ENCODE peak calls at places on chromosomes 4 and X, in four cellular contexts. D is fibroblast of the conjunctiva; B is effector CD4-positive, alpha-beta T cell; T is NCI-H1105. S is an unnamed sample.

GRCh38 chr4:126395661-126396060 is 1080.9 kb downstream of the FAT4 start:
- DNase-seq in B (no peak), D (no peak), T (no peak), S (no peak)

GRCh38 chrX:105618393-105619101 is 203.8 kb upstream of the NRK start:
- DNase-seq in T (no peak), B (no peak), D (no peak), S (no peak)

GRCh38 chr4:177155454-177155853 is 154.2 kb upstream of the NEIL3 start:
- DNase-seq in D (no peak), B (no peak), T (no peak), S (no peak)

GRCh38 chrX:150253946-150254615 is 109.0 kb upstream of the MAMLD1 start:
- DNase-seq in D (no peak), T (no peak), B (no peak), S (no peak)

GRCh38 chrX:69285881-69286545 is 120.8 kb upstream of the PJA1 start:
- DNase-seq in T (no peak), B (peak; percentile 46), D (peak; percentile 2), S (no peak)

GRCh38 chrX:83819304-83819703 is 41.6 kb upstream of the CYLC1 start:
- DNase-seq in T (no peak), B (no peak), D (no peak), S (no peak)

GRCh38 chr4:72418458-72418857 is 150.6 kb downstream of the ADAMTS3 start:
- DNase-seq in D (peak; percentile 62), T (peak; percentile 12), B (no peak), S (peak; percentile 73)

GRCh38 chrX:124307253-124307907 is 25.1 kb upstream of the TEX13D start:
- DNase-seq in T (no peak), B (no peak), D (no peak), S (no peak)

GRCh38 chr4:30385650-30386049 is 334.5 kb upstream of the PCDH7 start:
- DNase-seq in B (no peak), D (no peak), T (no peak), S (no peak)

GRCh38 chr4:29805871-29806480 is 914.2 kb upstream of the PCDH7 start:
- DNase-seq in D (no peak), B (no peak), T (no peak), S (no peak)

S was measured in stromal cell of bone marrow.